ENCODE peak calls at places on chromosomes 16 and 17, in six cellular contexts. One of them, this sample, is unnamed.

GRCh38 chr17:82000803-82001649 is 21.7 kb downstream of the CENPX start:
- DNase-seq in HFF-Myc: no peak
- DNase-seq in mucosa of descending colon: no peak
- DNase-seq in endodermal cell: no peak
- DNase-seq in GM20000: no peak
- DNase-seq in fibroblast of the aortic adventitia: no peak
- DNase-seq in this sample: no peak

GRCh38 chr17:57422574-57423164 is 166.3 kb downstream of the MSI2 start:
- DNase-seq in endodermal cell: no peak
- DNase-seq in mucosa of descending colon: no peak
- DNase-seq in GM20000: peak
- DNase-seq in fibroblast of the aortic adventitia: peak
- DNase-seq in HFF-Myc: no peak
- DNase-seq in this sample: no peak

GRCh38 chr16:83019963-83020362 is 393.2 kb downstream of the CDH13 start:
- DNase-seq in mucosa of descending colon: no peak
- DNase-seq in endodermal cell: no peak
- DNase-seq in GM20000: no peak
- DNase-seq in fibroblast of the aortic adventitia: no peak
- DNase-seq in HFF-Myc: no peak
- DNase-seq in this sample: no peak

GRCh38 chr16:14436410-14436955 is 193.6 kb downstream of the PARN start:
- DNase-seq in GM20000: no peak
- DNase-seq in fibroblast of the aortic adventitia: no peak
- DNase-seq in mucosa of descending colon: no peak
- DNase-seq in HFF-Myc: no peak
- DNase-seq in endodermal cell: no peak
- DNase-seq in this sample: no peak

GRCh38 chr16:19696312-19696711 is 21.7 kb downstream of the KNOP1 start:
- DNase-seq in endodermal cell: no peak
- DNase-seq in GM20000: no peak
- DNase-seq in HFF-Myc: peak
- DNase-seq in fibroblast of the aortic adventitia: peak
- DNase-seq in mucosa of descending colon: peak
- DNase-seq in this sample: no peak

GRCh38 chr17:82103588-82104451 is 5.8 kb upstream of the FASN start:
- DNase-seq in mucosa of descending colon: peak
- DNase-seq in HFF-Myc: no peak
- DNase-seq in fibroblast of the aortic adventitia: peak
- DNase-seq in GM20000: no peak
- DNase-seq in endodermal cell: peak
- DNase-seq in this sample: peak

GRCh38 chr17:18038149-18038850 is 668 bp downstream of the ATPAF2 start:
- DNase-seq in HFF-Myc: no peak
- DNase-seq in GM20000: peak
- DNase-seq in mucosa of descending colon: no peak
- DNase-seq in fibroblast of the aortic adventitia: no peak
- DNase-seq in endodermal cell: peak
- DNase-seq in this sample: no peak

GRCh38 chr16:23121024-23121423 is 28.2 kb downstream of the USP31 start:
- DNase-seq in fibroblast of the aortic adventitia: peak
- DNase-seq in endodermal cell: peak
- DNase-seq in mucosa of descending colon: no peak
- DNase-seq in HFF-Myc: no peak
- DNase-seq in GM20000: no peak
- DNase-seq in this sample: no peak

GRCh38 chr16:22946433-22946832 is 132.5 kb downstream of the HS3ST2 start:
- DNase-seq in GM20000: no peak
- DNase-seq in endodermal cell: no peak
- DNase-seq in HFF-Myc: no peak
- DNase-seq in mucosa of descending colon: no peak
- DNase-seq in fibroblast of the aortic adventitia: no peak
- DNase-seq in this sample: no peak

GRCh38 chr16:86038923-86039310 is 140.0 kb downstream of the IRF8 start:
- DNase-seq in HFF-Myc: no peak
- DNase-seq in endodermal cell: peak
- DNase-seq in fibroblast of the aortic adventitia: no peak
- DNase-seq in GM20000: no peak
- DNase-seq in mucosa of descending colon: no peak
- DNase-seq in this sample: no peak

GRCh38 chr17:29120439-29120838 is 59.8 kb downstream of the MYO18A start:
- DNase-seq in GM20000: no peak
- DNase-seq in fibroblast of the aortic adventitia: no peak
- DNase-seq in mucosa of descending colon: no peak
- DNase-seq in HFF-Myc: no peak
- DNase-seq in endodermal cell: no peak
- DNase-seq in this sample: no peak

GRCh38 chr16:8720080-8720966 is 45.9 kb downstream of the ABAT start:
- DNase-seq in mucosa of descending colon: no peak
- DNase-seq in GM20000: peak
- DNase-seq in endodermal cell: peak
- DNase-seq in fibroblast of the aortic adventitia: no peak
- DNase-seq in HFF-Myc: no peak
- DNase-seq in this sample: peak

GRCh38 chr17:73782641-73783381 is 138.6 kb upstream of the SDK2 start:
- DNase-seq in fibroblast of the aortic adventitia: no peak
- DNase-seq in endodermal cell: peak
- DNase-seq in HFF-Myc: no peak
- DNase-seq in GM20000: no peak
- DNase-seq in mucosa of descending colon: no peak
- DNase-seq in this sample: no peak

GRCh38 chr16:23030001-23030400 is 119.3 kb downstream of the USP31 start:
- DNase-seq in mucosa of descending colon: no peak
- DNase-seq in HFF-Myc: no peak
- DNase-seq in endodermal cell: no peak
- DNase-seq in fibroblast of the aortic adventitia: no peak
- DNase-seq in GM20000: no peak
- DNase-seq in this sample: no peak

GRCh38 chr16:89324056-89325010 is 106.8 kb downstream of the ZNF778 start:
- DNase-seq in endodermal cell: no peak
- DNase-seq in mucosa of descending colon: peak
- DNase-seq in fibroblast of the aortic adventitia: peak
- DNase-seq in GM20000: peak
- DNase-seq in HFF-Myc: no peak
- DNase-seq in this sample: no peak

GRCh38 chr16:11668590-11669379 is 530 bp downstream of the SNN start:
- DNase-seq in fibroblast of the aortic adventitia: no peak
- DNase-seq in GM20000: peak
- DNase-seq in endodermal cell: no peak
- DNase-seq in mucosa of descending colon: peak
- DNase-seq in HFF-Myc: no peak
- DNase-seq in this sample: no peak

GRCh38 chr17:9363440-9364350 is 211.9 kb downstream of the STX8 start:
- DNase-seq in fibroblast of the aortic adventitia: no peak
- DNase-seq in HFF-Myc: no peak
- DNase-seq in GM20000: no peak
- DNase-seq in mucosa of descending colon: no peak
- DNase-seq in endodermal cell: peak
- DNase-seq in this sample: no peak

GRCh38 chr16:50153648-50154368 is 702 bp downstream of the TENT4B start:
- DNase-seq in fibroblast of the aortic adventitia: no peak
- DNase-seq in HFF-Myc: no peak
- DNase-seq in endodermal cell: peak
- DNase-seq in GM20000: peak
- DNase-seq in mucosa of descending colon: peak
- DNase-seq in this sample: peak

GRCh38 chr17:47935961-47936360 is 5.4 kb upstream of the PNPO start:
- DNase-seq in HFF-Myc: peak
- DNase-seq in GM20000: no peak
- DNase-seq in fibroblast of the aortic adventitia: peak
- DNase-seq in mucosa of descending colon: no peak
- DNase-seq in endodermal cell: no peak
- DNase-seq in this sample: no peak

GRCh38 chr16:83118365-83118764 is 491.6 kb downstream of the CDH13 start:
- DNase-seq in GM20000: no peak
- DNase-seq in mucosa of descending colon: no peak
- DNase-seq in fibroblast of the aortic adventitia: peak
- DNase-seq in endodermal cell: no peak
- DNase-seq in HFF-Myc: no peak
- DNase-seq in this sample: no peak

GRCh38 chr17:353213-353837 is 718 bp upstream of the RPH3AL start:
- DNase-seq in GM20000: no peak
- DNase-seq in HFF-Myc: no peak
- DNase-seq in endodermal cell: no peak
- DNase-seq in mucosa of descending colon: no peak
- DNase-seq in fibroblast of the aortic adventitia: no peak
- DNase-seq in this sample: no peak

GRCh38 chr17:77264617-77265230 is 124.0 kb downstream of the SEC14L1 start:
- DNase-seq in endodermal cell: peak
- DNase-seq in mucosa of descending colon: no peak
- DNase-seq in GM20000: no peak
- DNase-seq in fibroblast of the aortic adventitia: no peak
- DNase-seq in HFF-Myc: no peak
- DNase-seq in this sample: no peak

GRCh38 chr17:43018008-43018853 is 4.0 kb downstream of the VAT1 start:
- DNase-seq in HFF-Myc: no peak
- DNase-seq in fibroblast of the aortic adventitia: no peak
- DNase-seq in endodermal cell: peak
- DNase-seq in GM20000: no peak
- DNase-seq in mucosa of descending colon: no peak
- DNase-seq in this sample: peak

GRCh38 chr17:32596666-32597065 is 109.9 kb downstream of the CDK5R1 start:
- DNase-seq in HFF-Myc: no peak
- DNase-seq in GM20000: peak
- DNase-seq in fibroblast of the aortic adventitia: no peak
- DNase-seq in endodermal cell: no peak
- DNase-seq in mucosa of descending colon: no peak
- DNase-seq in this sample: no peak

GRCh38 chr17:42286411-42287295 is 1.6 kb upstream of the STAT5A start:
- DNase-seq in fibroblast of the aortic adventitia: no peak
- DNase-seq in mucosa of descending colon: no peak
- DNase-seq in GM20000: no peak
- DNase-seq in endodermal cell: peak
- DNase-seq in HFF-Myc: no peak
- DNase-seq in this sample: no peak

GRCh38 chr17:29042026-29042678 is 789 bp upstream of the PIPOX start:
- DNase-seq in mucosa of descending colon: no peak
- DNase-seq in HFF-Myc: no peak
- DNase-seq in GM20000: no peak
- DNase-seq in endodermal cell: no peak
- DNase-seq in fibroblast of the aortic adventitia: no peak
- DNase-seq in this sample: no peak

GRCh38 chr17:52536466-52536865 is 378.0 kb upstream of the CA10 start:
- DNase-seq in fibroblast of the aortic adventitia: no peak
- DNase-seq in GM20000: no peak
- DNase-seq in endodermal cell: no peak
- DNase-seq in HFF-Myc: no peak
- DNase-seq in mucosa of descending colon: no peak
- DNase-seq in this sample: no peak

GRCh38 chr17:31537558-31537957 is 146.1 kb downstream of the RAB11FIP4 start:
- DNase-seq in mucosa of descending colon: no peak
- DNase-seq in GM20000: no peak
- DNase-seq in fibroblast of the aortic adventitia: peak
- DNase-seq in endodermal cell: no peak
- DNase-seq in HFF-Myc: no peak
- DNase-seq in this sample: no peak

GRCh38 chr17:81022371-81022729 is 12.6 kb upstream of the BAIAP2 start:
- DNase-seq in GM20000: no peak
- DNase-seq in HFF-Myc: no peak
- DNase-seq in endodermal cell: no peak
- DNase-seq in mucosa of descending colon: peak
- DNase-seq in fibroblast of the aortic adventitia: no peak
- DNase-seq in this sample: no peak

GRCh38 chr17:7842380-7842949 is 8.4 kb downstream of the KDM6B start:
- DNase-seq in mucosa of descending colon: peak
- DNase-seq in HFF-Myc: no peak
- DNase-seq in fibroblast of the aortic adventitia: peak
- DNase-seq in endodermal cell: no peak
- DNase-seq in GM20000: peak
- DNase-seq in this sample: no peak

GRCh38 chr17:61556224-61557188 is 34.5 kb downstream of the NACA2 start:
- DNase-seq in fibroblast of the aortic adventitia: peak
- DNase-seq in HFF-Myc: no peak
- DNase-seq in mucosa of descending colon: no peak
- DNase-seq in GM20000: no peak
- DNase-seq in endodermal cell: no peak
- DNase-seq in this sample: no peak
- TF ChIP-seq CTCF in fibroblast of the aortic adventitia: no peak
- TF ChIP-seq CTCF in HFF-Myc: no peak
- TF ChIP-seq CTCF in mucosa of descending colon: no peak
- TF ChIP-seq CTCF in GM20000: no peak
- TF ChIP-seq CTCF in endodermal cell: no peak
- TF ChIP-seq CTCF in this sample: no peak

GRCh38 chr16:80976946-80977345 is 29.7 kb downstream of the CMC2 start:
- DNase-seq in GM20000: no peak
- DNase-seq in HFF-Myc: no peak
- DNase-seq in mucosa of descending colon: no peak
- DNase-seq in endodermal cell: no peak
- DNase-seq in fibroblast of the aortic adventitia: no peak
- DNase-seq in this sample: no peak
- TF ChIP-seq CTCF in GM20000: no peak
- TF ChIP-seq CTCF in HFF-Myc: no peak
- TF ChIP-seq CTCF in mucosa of descending colon: no peak
- TF ChIP-seq CTCF in endodermal cell: no peak
- TF ChIP-seq CTCF in fibroblast of the aortic adventitia: no peak
- TF ChIP-seq CTCF in this sample: no peak

DNA sequence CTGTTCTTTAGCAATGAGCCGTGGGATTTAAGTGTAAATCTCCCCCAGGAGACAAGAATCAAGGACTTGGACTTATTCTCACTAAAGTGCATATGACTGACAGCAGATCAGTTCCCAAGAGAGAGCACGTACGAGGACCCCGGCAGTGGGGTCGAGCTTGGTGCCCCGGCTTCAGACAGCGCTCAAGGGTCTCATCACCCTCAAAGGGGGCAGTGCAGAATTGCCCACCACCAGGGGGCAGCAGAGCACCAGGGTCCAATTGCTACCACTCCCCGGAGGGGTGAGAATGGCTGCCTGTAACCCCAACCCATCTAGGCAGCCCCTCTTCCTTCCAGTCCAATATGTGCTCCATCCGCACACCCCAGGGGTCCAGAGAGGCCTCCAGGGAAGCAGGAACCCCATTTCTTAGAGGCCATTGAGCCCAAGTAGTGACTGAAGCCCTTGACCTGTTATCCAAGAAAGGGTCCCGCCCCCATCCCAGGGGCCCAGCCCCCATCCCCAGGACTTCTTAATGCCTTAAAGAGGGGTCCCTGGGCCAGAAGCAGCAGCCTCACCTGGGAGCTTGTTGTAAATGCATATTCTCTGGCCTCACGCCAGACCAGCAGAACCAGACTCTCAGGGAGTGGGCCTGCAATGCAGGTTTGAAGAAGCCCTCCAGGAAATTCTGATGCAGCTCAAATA is 86.1 kb downstream of the ZDHHC7 start:
- DNase-seq in mucosa of descending colon: peak
- DNase-seq in fibroblast of the aortic adventitia: peak
- DNase-seq in endodermal cell: peak
- DNase-seq in GM20000: peak
- DNase-seq in HFF-Myc: no peak
- DNase-seq in this sample: no peak
- TF ChIP-seq CTCF in mucosa of descending colon: peak
- TF ChIP-seq CTCF in fibroblast of the aortic adventitia: peak
- TF ChIP-seq CTCF in endodermal cell: peak
- TF ChIP-seq CTCF in GM20000: peak
- TF ChIP-seq CTCF in HFF-Myc: peak
- TF ChIP-seq CTCF in this sample: peak

DNA sequence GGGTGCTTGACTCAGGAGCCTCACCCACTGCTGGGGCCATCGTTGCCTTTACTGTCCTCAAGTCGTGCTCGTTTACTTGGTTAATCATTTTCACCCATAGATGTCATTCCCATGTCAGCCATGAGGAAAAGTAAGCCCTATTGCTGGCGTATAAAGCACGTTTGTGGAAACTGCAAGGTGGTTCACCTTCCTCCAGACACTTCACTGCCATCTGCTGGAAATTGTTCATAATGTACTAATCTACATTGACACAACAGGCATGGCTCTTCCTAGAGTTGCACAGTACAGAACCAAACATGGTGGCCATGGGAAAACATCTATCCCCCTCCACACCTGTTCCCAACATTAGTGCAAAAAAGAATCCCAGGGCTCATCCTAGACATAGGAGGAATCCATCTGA is 116.6 kb downstream of the ZNF18 start:
- DNase-seq in endodermal cell: no peak
- DNase-seq in GM20000: no peak
- DNase-seq in fibroblast of the aortic adventitia: no peak
- DNase-seq in HFF-Myc: no peak
- DNase-seq in mucosa of descending colon: no peak
- DNase-seq in this sample: no peak
- TF ChIP-seq CTCF in endodermal cell: peak
- TF ChIP-seq CTCF in GM20000: no peak
- TF ChIP-seq CTCF in fibroblast of the aortic adventitia: no peak
- TF ChIP-seq CTCF in HFF-Myc: no peak
- TF ChIP-seq CTCF in mucosa of descending colon: peak
- TF ChIP-seq CTCF in this sample: peak

This sample was measured in neural crest cell.